ENCODE peak calls at places on chromosomes 1 and 21, in five cellular contexts. One of them, this sample, is unnamed.

GRCh38 chr21:46564391-46564790 is 40.5 kb downstream of the S100B start:
- DNase-seq in AG20443: peak
- DNase-seq in HTR-8/SVneo: no peak
- DNase-seq in stimulated activated CD4-positive, alpha-beta T cell treated with anti-CD3 and anti-CD28 coated beads, TNF-alpha, amount 100 ng/mL, for 24 hours: no peak
- DNase-seq in AG08396: no peak
- DNase-seq in this sample: no peak

GRCh38 chr1:26994020-26994745 is 691 bp downstream of the TRNP1 start:
- DNase-seq in AG20443: peak
- DNase-seq in HTR-8/SVneo: no peak
- DNase-seq in stimulated activated CD4-positive, alpha-beta T cell treated with anti-CD3 and anti-CD28 coated beads, TNF-alpha, amount 100 ng/mL, for 24 hours: no peak
- DNase-seq in AG08396: no peak
- DNase-seq in this sample: no peak

GRCh38 chr1:32239335-32239734 is 7.7 kb upstream of the FAM167B start:
- DNase-seq in AG20443: no peak
- DNase-seq in HTR-8/SVneo: no peak
- DNase-seq in stimulated activated CD4-positive, alpha-beta T cell treated with anti-CD3 and anti-CD28 coated beads, TNF-alpha, amount 100 ng/mL, for 24 hours: no peak
- DNase-seq in AG08396: no peak
- DNase-seq in this sample: no peak

GRCh38 chr1:234533034-234533571 is 54.1 kb upstream of the TARBP1 start:
- DNase-seq in AG20443: peak
- DNase-seq in HTR-8/SVneo: no peak
- DNase-seq in stimulated activated CD4-positive, alpha-beta T cell treated with anti-CD3 and anti-CD28 coated beads, TNF-alpha, amount 100 ng/mL, for 24 hours: no peak
- DNase-seq in AG08396: peak
- DNase-seq in this sample: no peak

GRCh38 chr1:63628607-63629006 is 35.4 kb downstream of the PGM1 start:
- DNase-seq in AG20443: no peak
- DNase-seq in HTR-8/SVneo: no peak
- DNase-seq in stimulated activated CD4-positive, alpha-beta T cell treated with anti-CD3 and anti-CD28 coated beads, TNF-alpha, amount 100 ng/mL, for 24 hours: no peak
- DNase-seq in AG08396: no peak
- DNase-seq in this sample: no peak

GRCh38 chr1:25786887-25787286 is 13.1 kb upstream of the SELENON start:
- DNase-seq in AG20443: no peak
- DNase-seq in HTR-8/SVneo: peak
- DNase-seq in stimulated activated CD4-positive, alpha-beta T cell treated with anti-CD3 and anti-CD28 coated beads, TNF-alpha, amount 100 ng/mL, for 24 hours: no peak
- DNase-seq in AG08396: no peak
- DNase-seq in this sample: no peak

GRCh38 chr1:244834596-244835275 is 722 bp upstream of the COX20 start:
- DNase-seq in AG20443: peak
- DNase-seq in HTR-8/SVneo: peak
- DNase-seq in stimulated activated CD4-positive, alpha-beta T cell treated with anti-CD3 and anti-CD28 coated beads, TNF-alpha, amount 100 ng/mL, for 24 hours: peak
- DNase-seq in AG08396: peak
- DNase-seq in this sample: peak

GRCh38 chr1:234125283-234125682 is 220.8 kb downstream of the SLC35F3 start:
- DNase-seq in AG20443: peak
- DNase-seq in HTR-8/SVneo: peak
- DNase-seq in stimulated activated CD4-positive, alpha-beta T cell treated with anti-CD3 and anti-CD28 coated beads, TNF-alpha, amount 100 ng/mL, for 24 hours: no peak
- DNase-seq in AG08396: no peak
- DNase-seq in this sample: no peak

GRCh38 chr1:85195703-85196102 is 5.1 kb downstream of the SYDE2 start:
- DNase-seq in AG20443: no peak
- DNase-seq in HTR-8/SVneo: no peak
- DNase-seq in stimulated activated CD4-positive, alpha-beta T cell treated with anti-CD3 and anti-CD28 coated beads, TNF-alpha, amount 100 ng/mL, for 24 hours: no peak
- DNase-seq in AG08396: no peak
- DNase-seq in this sample: no peak

GRCh38 chr1:65483993-65484754 is 63.7 kb downstream of the LEPR start:
- DNase-seq in AG20443: no peak
- DNase-seq in HTR-8/SVneo: no peak
- DNase-seq in stimulated activated CD4-positive, alpha-beta T cell treated with anti-CD3 and anti-CD28 coated beads, TNF-alpha, amount 100 ng/mL, for 24 hours: no peak
- DNase-seq in AG08396: no peak
- DNase-seq in this sample: peak

GRCh38 chr1:8858888-8859706 is 19.4 kb downstream of the ENO1 start:
- DNase-seq in AG20443: peak
- DNase-seq in HTR-8/SVneo: no peak
- DNase-seq in stimulated activated CD4-positive, alpha-beta T cell treated with anti-CD3 and anti-CD28 coated beads, TNF-alpha, amount 100 ng/mL, for 24 hours: peak
- DNase-seq in AG08396: peak
- DNase-seq in this sample: peak

GRCh38 chr1:53317651-53318539 is 10.0 kb downstream of the LRP8 start:
- DNase-seq in AG20443: no peak
- DNase-seq in HTR-8/SVneo: no peak
- DNase-seq in stimulated activated CD4-positive, alpha-beta T cell treated with anti-CD3 and anti-CD28 coated beads, TNF-alpha, amount 100 ng/mL, for 24 hours: no peak
- DNase-seq in AG08396: no peak
- DNase-seq in this sample: no peak

GRCh38 chr1:205581321-205581980 is 50.4 kb downstream of the ELK4 start:
- DNase-seq in AG20443: no peak
- DNase-seq in HTR-8/SVneo: no peak
- DNase-seq in stimulated activated CD4-positive, alpha-beta T cell treated with anti-CD3 and anti-CD28 coated beads, TNF-alpha, amount 100 ng/mL, for 24 hours: no peak
- DNase-seq in AG08396: no peak
- DNase-seq in this sample: peak

GRCh38 chr21:29580886-29581285 is 282.2 kb downstream of the BACH1 start:
- DNase-seq in AG20443: no peak
- DNase-seq in HTR-8/SVneo: no peak
- DNase-seq in stimulated activated CD4-positive, alpha-beta T cell treated with anti-CD3 and anti-CD28 coated beads, TNF-alpha, amount 100 ng/mL, for 24 hours: no peak
- DNase-seq in AG08396: no peak
- DNase-seq in this sample: no peak

GRCh38 chr1:54998100-54998499 is 633 bp upstream of the BSND start:
- DNase-seq in AG20443: no peak
- DNase-seq in HTR-8/SVneo: no peak
- DNase-seq in stimulated activated CD4-positive, alpha-beta T cell treated with anti-CD3 and anti-CD28 coated beads, TNF-alpha, amount 100 ng/mL, for 24 hours: no peak
- DNase-seq in AG08396: no peak
- DNase-seq in this sample: no peak

GRCh38 chr1:239308701-239309333 is 77.6 kb upstream of the CHRM3 start:
- DNase-seq in AG20443: no peak
- DNase-seq in HTR-8/SVneo: no peak
- DNase-seq in stimulated activated CD4-positive, alpha-beta T cell treated with anti-CD3 and anti-CD28 coated beads, TNF-alpha, amount 100 ng/mL, for 24 hours: no peak
- DNase-seq in AG08396: no peak
- DNase-seq in this sample: peak

GRCh38 chr1:200971955-200972711 is 51.4 kb downstream of the KIF21B start:
- DNase-seq in AG20443: peak
- DNase-seq in HTR-8/SVneo: peak
- DNase-seq in stimulated activated CD4-positive, alpha-beta T cell treated with anti-CD3 and anti-CD28 coated beads, TNF-alpha, amount 100 ng/mL, for 24 hours: peak
- DNase-seq in AG08396: peak
- DNase-seq in this sample: peak

GRCh38 chr1:114295321-114295720 is 141.7 kb upstream of the SYT6 start:
- DNase-seq in AG20443: no peak
- DNase-seq in HTR-8/SVneo: no peak
- DNase-seq in stimulated activated CD4-positive, alpha-beta T cell treated with anti-CD3 and anti-CD28 coated beads, TNF-alpha, amount 100 ng/mL, for 24 hours: no peak
- DNase-seq in AG08396: no peak
- DNase-seq in this sample: no peak

GRCh38 chr21:34129971-34130597 is 56.7 kb downstream of the MRPS6 start:
- DNase-seq in AG20443: no peak
- DNase-seq in HTR-8/SVneo: no peak
- DNase-seq in stimulated activated CD4-positive, alpha-beta T cell treated with anti-CD3 and anti-CD28 coated beads, TNF-alpha, amount 100 ng/mL, for 24 hours: no peak
- DNase-seq in AG08396: no peak
- DNase-seq in this sample: no peak

GRCh38 chr1:174682419-174683008 is 234.8 kb downstream of the GPR52 start:
- DNase-seq in AG20443: peak
- DNase-seq in HTR-8/SVneo: no peak
- DNase-seq in stimulated activated CD4-positive, alpha-beta T cell treated with anti-CD3 and anti-CD28 coated beads, TNF-alpha, amount 100 ng/mL, for 24 hours: no peak
- DNase-seq in AG08396: peak
- DNase-seq in this sample: no peak

GRCh38 chr1:156860639-156861423 is at the start of gene NTRK1:
- DNase-seq in AG20443: peak
- DNase-seq in HTR-8/SVneo: peak
- DNase-seq in stimulated activated CD4-positive, alpha-beta T cell treated with anti-CD3 and anti-CD28 coated beads, TNF-alpha, amount 100 ng/mL, for 24 hours: no peak
- DNase-seq in AG08396: peak
- DNase-seq in this sample: peak

GRCh38 chr1:61337981-61338848 is 255.9 kb downstream of the NFIA start:
- DNase-seq in AG20443: peak
- DNase-seq in HTR-8/SVneo: peak
- DNase-seq in stimulated activated CD4-positive, alpha-beta T cell treated with anti-CD3 and anti-CD28 coated beads, TNF-alpha, amount 100 ng/mL, for 24 hours: no peak
- DNase-seq in AG08396: peak
- DNase-seq in this sample: peak

GRCh38 chr1:56452027-56453011 is 127.0 kb downstream of the PLPP3 start:
- DNase-seq in AG20443: no peak
- DNase-seq in HTR-8/SVneo: no peak
- DNase-seq in stimulated activated CD4-positive, alpha-beta T cell treated with anti-CD3 and anti-CD28 coated beads, TNF-alpha, amount 100 ng/mL, for 24 hours: no peak
- DNase-seq in AG08396: no peak
- DNase-seq in this sample: no peak

GRCh38 chr1:12618661-12619395 is 818 bp upstream of the DHRS3 start:
- DNase-seq in AG20443: peak
- DNase-seq in HTR-8/SVneo: peak
- DNase-seq in stimulated activated CD4-positive, alpha-beta T cell treated with anti-CD3 and anti-CD28 coated beads, TNF-alpha, amount 100 ng/mL, for 24 hours: peak
- DNase-seq in AG08396: peak
- DNase-seq in this sample: peak

GRCh38 chr1:216075339-216075738 is 347.9 kb downstream of the USH2A start:
- DNase-seq in AG20443: peak
- DNase-seq in HTR-8/SVneo: peak
- DNase-seq in stimulated activated CD4-positive, alpha-beta T cell treated with anti-CD3 and anti-CD28 coated beads, TNF-alpha, amount 100 ng/mL, for 24 hours: no peak
- DNase-seq in AG08396: no peak
- DNase-seq in this sample: no peak

GRCh38 chr1:33130297-33130696 is 49.3 kb downstream of the AZIN2 start:
- DNase-seq in AG20443: no peak
- DNase-seq in HTR-8/SVneo: no peak
- DNase-seq in stimulated activated CD4-positive, alpha-beta T cell treated with anti-CD3 and anti-CD28 coated beads, TNF-alpha, amount 100 ng/mL, for 24 hours: no peak
- DNase-seq in AG08396: no peak
- DNase-seq in this sample: no peak

GRCh38 chr1:224524679-224525078 is 90.1 kb upstream of the WDR26 start:
- DNase-seq in AG20443: peak
- DNase-seq in HTR-8/SVneo: no peak
- DNase-seq in stimulated activated CD4-positive, alpha-beta T cell treated with anti-CD3 and anti-CD28 coated beads, TNF-alpha, amount 100 ng/mL, for 24 hours: no peak
- DNase-seq in AG08396: no peak
- DNase-seq in this sample: no peak

GRCh38 chr1:9728451-9729295 is 77.1 kb downstream of the PIK3CD start:
- DNase-seq in AG20443: no peak
- DNase-seq in HTR-8/SVneo: no peak
- DNase-seq in stimulated activated CD4-positive, alpha-beta T cell treated with anti-CD3 and anti-CD28 coated beads, TNF-alpha, amount 100 ng/mL, for 24 hours: peak
- DNase-seq in AG08396: no peak
- DNase-seq in this sample: no peak

This sample was measured in stomach.